ENCODE peak calls at places on chromosomes 7 and 10, in five cellular contexts. One of them, this sample, is unnamed.

GRCh38 chr10:17737021-17737965 is 14.7 kb upstream of the TMEM236 start:
- DNase-seq in CD8-positive, alpha-beta T cell: no peak
- DNase-seq in psoas muscle: peak; percentile 37
- DNase-seq in left ventricle myocardium inferior: peak; percentile 43
- DNase-seq in transverse colon: no peak
- DNase-seq in this sample: peak; percentile 65

GRCh38 chr10:92972066-92972870 is 88.3 kb upstream of the CYP26C1 start:
- DNase-seq in CD8-positive, alpha-beta T cell: no peak
- DNase-seq in psoas muscle: no peak
- DNase-seq in left ventricle myocardium inferior: no peak
- DNase-seq in transverse colon: peak; percentile 10
- DNase-seq in this sample: peak; percentile 86

GRCh38 chr7:8176370-8177081 is 85.4 kb downstream of the ICA1 start:
- DNase-seq in CD8-positive, alpha-beta T cell: peak; percentile 31
- DNase-seq in psoas muscle: no peak
- DNase-seq in left ventricle myocardium inferior: no peak
- DNase-seq in transverse colon: peak; percentile 39
- DNase-seq in this sample: no peak

GRCh38 chr10:50988792-50989191 is 85.5 kb upstream of the PRKG1 start:
- DNase-seq in CD8-positive, alpha-beta T cell: no peak
- DNase-seq in psoas muscle: no peak
- DNase-seq in left ventricle myocardium inferior: no peak
- DNase-seq in transverse colon: no peak
- DNase-seq in this sample: peak; percentile 48

GRCh38 chr10:116475866-116476265 is 48.2 kb downstream of the PNLIPRP3 start:
- DNase-seq in CD8-positive, alpha-beta T cell: no peak
- DNase-seq in psoas muscle: no peak
- DNase-seq in left ventricle myocardium inferior: no peak
- DNase-seq in transverse colon: no peak
- DNase-seq in this sample: no peak

GRCh38 chr10:125016123-125016522 is 74.2 kb downstream of the ZRANB1 start:
- DNase-seq in CD8-positive, alpha-beta T cell: no peak
- DNase-seq in psoas muscle: peak; percentile 75
- DNase-seq in left ventricle myocardium inferior: no peak
- DNase-seq in transverse colon: no peak
- DNase-seq in this sample: no peak

GRCh38 chr7:1402791-1403755 is 56.2 kb downstream of the MICALL2 start:
- DNase-seq in CD8-positive, alpha-beta T cell: no peak
- DNase-seq in psoas muscle: no peak
- DNase-seq in left ventricle myocardium inferior: no peak
- DNase-seq in transverse colon: no peak
- DNase-seq in this sample: no peak

GRCh38 chr7:108525327-108525984 is 479 bp downstream of the PNPLA8 start:
- DNase-seq in CD8-positive, alpha-beta T cell: no peak
- DNase-seq in psoas muscle: peak; percentile 84
- DNase-seq in left ventricle myocardium inferior: peak; percentile 86
- DNase-seq in transverse colon: no peak
- DNase-seq in this sample: peak; percentile 88

GRCh38 chr10:50325449-50326188 is 74.3 kb upstream of the ASAH2 start:
- DNase-seq in CD8-positive, alpha-beta T cell: no peak
- DNase-seq in psoas muscle: peak; percentile 68
- DNase-seq in left ventricle myocardium inferior: peak; percentile 43
- DNase-seq in transverse colon: peak; percentile 22
- DNase-seq in this sample: peak; percentile 91

GRCh38 chr7:103344453-103345149 is at the start of gene DNAJC2:
- DNase-seq in CD8-positive, alpha-beta T cell: peak; percentile 72
- DNase-seq in psoas muscle: peak; percentile 88
- DNase-seq in left ventricle myocardium inferior: peak; percentile 87
- DNase-seq in transverse colon: peak; percentile 90
- DNase-seq in this sample: peak; percentile 90

GRCh38 chr7:83271212-83272099 is 108.8 kb upstream of the PCLO start:
- DNase-seq in CD8-positive, alpha-beta T cell: no peak
- DNase-seq in psoas muscle: no peak
- DNase-seq in left ventricle myocardium inferior: no peak
- DNase-seq in transverse colon: no peak
- DNase-seq in this sample: peak; percentile 74
- TF ChIP-seq CTCF in CD8-positive, alpha-beta T cell: no peak
- TF ChIP-seq CTCF in psoas muscle: no peak
- TF ChIP-seq CTCF in left ventricle myocardium inferior: peak; percentile 50
- TF ChIP-seq CTCF in transverse colon: peak; percentile 36
- TF ChIP-seq CTCF in this sample: no peak

DNA sequence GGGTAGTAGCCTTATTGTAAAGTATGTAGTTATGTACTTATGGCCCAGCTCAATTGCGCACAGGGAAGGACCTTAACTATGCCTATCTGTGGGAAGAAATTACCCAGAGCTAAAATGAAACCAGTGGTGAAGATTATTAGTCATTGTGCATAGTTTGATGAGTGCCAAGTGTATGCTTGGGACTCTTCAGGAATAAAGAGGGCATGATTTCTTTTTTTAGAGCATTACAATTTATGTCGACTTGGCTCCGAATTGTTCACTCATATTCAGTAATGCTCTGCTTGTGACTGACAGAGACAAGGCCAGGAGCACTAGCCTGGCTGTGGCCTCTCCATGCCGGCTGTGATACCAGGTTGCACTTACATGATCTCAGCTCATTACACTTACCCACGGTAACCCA is 269.5 kb downstream of the TRIL start:
- DNase-seq in CD8-positive, alpha-beta T cell: no peak
- DNase-seq in psoas muscle: no peak
- DNase-seq in left ventricle myocardium inferior: no peak
- DNase-seq in transverse colon: no peak
- DNase-seq in this sample: peak; percentile 66
- H3K4me3 ChIP-seq in CD8-positive, alpha-beta T cell: no peak overlapping the region
- H3K4me3 ChIP-seq in psoas muscle: peak overlapping the region; percentile 67
- H3K4me3 ChIP-seq in left ventricle myocardium inferior: peak overlapping the region; percentile 68
- H3K4me3 ChIP-seq in transverse colon: no peak overlapping the region
- H3K4me3 ChIP-seq in this sample: peak overlapping the region; percentile 66

GRCh38 chr10:11909618-11910017 is 86.5 kb downstream of the PROSER2 start:
- DNase-seq in CD8-positive, alpha-beta T cell: no peak
- DNase-seq in psoas muscle: no peak
- DNase-seq in left ventricle myocardium inferior: no peak
- DNase-seq in transverse colon: no peak
- DNase-seq in this sample: no peak

GRCh38 chr10:11910102-11910501 is 86.9 kb downstream of the PROSER2 start:
- DNase-seq in CD8-positive, alpha-beta T cell: no peak
- DNase-seq in psoas muscle: no peak
- DNase-seq in left ventricle myocardium inferior: no peak
- DNase-seq in transverse colon: no peak
- DNase-seq in this sample: no peak

GRCh38 chr10:11908536-11908935 is 85.4 kb downstream of the PROSER2 start:
- DNase-seq in CD8-positive, alpha-beta T cell: no peak
- DNase-seq in psoas muscle: no peak
- DNase-seq in left ventricle myocardium inferior: no peak
- DNase-seq in transverse colon: no peak
- DNase-seq in this sample: no peak

GRCh38 chr10:11908991-11909390 is 85.8 kb downstream of the PROSER2 start:
- DNase-seq in CD8-positive, alpha-beta T cell: no peak
- DNase-seq in psoas muscle: no peak
- DNase-seq in left ventricle myocardium inferior: no peak
- DNase-seq in transverse colon: no peak
- DNase-seq in this sample: no peak

GRCh38 chr10:11913184-11913641 is 90.1 kb downstream of the PROSER2 start:
- DNase-seq in CD8-positive, alpha-beta T cell: no peak
- DNase-seq in psoas muscle: no peak
- DNase-seq in left ventricle myocardium inferior: no peak
- DNase-seq in transverse colon: no peak
- DNase-seq in this sample: peak; percentile 11
- TF ChIP-seq CTCF in CD8-positive, alpha-beta T cell: no peak
- TF ChIP-seq CTCF in psoas muscle: no peak
- TF ChIP-seq CTCF in left ventricle myocardium inferior: no peak
- TF ChIP-seq CTCF in transverse colon: no peak
- TF ChIP-seq CTCF in this sample: no peak

GRCh38 chr7:104943502-104944343 is 70.3 kb upstream of the KMT2E start:
- DNase-seq in CD8-positive, alpha-beta T cell: peak; percentile 40
- DNase-seq in psoas muscle: no peak
- DNase-seq in left ventricle myocardium inferior: peak; percentile 40
- DNase-seq in transverse colon: peak; percentile 92
- DNase-seq in this sample: no peak
- H3K4me3 ChIP-seq in CD8-positive, alpha-beta T cell: peak overlapping the region; percentile 18
- H3K4me3 ChIP-seq in psoas muscle: no peak overlapping the region
- H3K4me3 ChIP-seq in left ventricle myocardium inferior: no peak overlapping the region
- H3K4me3 ChIP-seq in transverse colon: peak overlapping the region; percentile 33
- H3K4me3 ChIP-seq in this sample: no peak overlapping the region

GRCh38 chr10:97445722-97446639 is at the start of the genes EXOSC1 and ZDHHC16:
- DNase-seq in CD8-positive, alpha-beta T cell: peak; percentile 73
- DNase-seq in psoas muscle: peak; percentile 90
- DNase-seq in left ventricle myocardium inferior: peak; percentile 90
- DNase-seq in transverse colon: peak; percentile 93
- DNase-seq in this sample: peak; percentile 92

GRCh38 chr10:97451605-97452004 is 5.6 kb downstream of the ZDHHC16 start:
- DNase-seq in CD8-positive, alpha-beta T cell: no peak
- DNase-seq in psoas muscle: no peak
- DNase-seq in left ventricle myocardium inferior: no peak
- DNase-seq in transverse colon: no peak
- DNase-seq in this sample: no peak

GRCh38 chr10:97454330-97455036 is 8.5 kb downstream of the ZDHHC16 start:
- DNase-seq in CD8-positive, alpha-beta T cell: no peak
- DNase-seq in psoas muscle: no peak
- DNase-seq in left ventricle myocardium inferior: no peak
- DNase-seq in transverse colon: no peak
- DNase-seq in this sample: peak; percentile 62

GRCh38 chr10:97452352-97452751 is 6.4 kb downstream of the ZDHHC16 start:
- DNase-seq in CD8-positive, alpha-beta T cell: no peak
- DNase-seq in psoas muscle: no peak
- DNase-seq in left ventricle myocardium inferior: no peak
- DNase-seq in transverse colon: no peak
- DNase-seq in this sample: no peak

DNA sequence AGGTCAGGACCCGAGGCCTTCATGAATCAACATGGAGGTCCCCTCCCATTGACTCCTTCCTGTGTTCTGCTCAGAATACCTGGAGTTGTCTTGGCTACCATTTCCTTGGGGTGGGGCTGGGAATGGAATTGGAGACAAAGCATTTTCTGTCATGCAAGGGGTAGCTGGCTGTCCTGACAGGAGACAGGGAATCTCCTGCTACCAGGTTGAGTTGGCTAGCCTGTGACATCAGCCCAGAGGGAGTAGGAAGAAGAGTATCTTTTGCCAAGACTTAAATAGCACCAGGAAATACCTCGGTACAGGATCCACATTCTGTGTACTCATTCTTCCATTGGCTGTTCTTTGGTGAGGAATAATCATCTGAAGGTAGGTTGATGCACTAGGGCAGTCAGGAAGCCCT is 4.9 kb downstream of the ZDHHC16 start:
- DNase-seq in CD8-positive, alpha-beta T cell: no peak
- DNase-seq in psoas muscle: no peak
- DNase-seq in left ventricle myocardium inferior: no peak
- DNase-seq in transverse colon: no peak
- DNase-seq in this sample: no peak
- TF ChIP-seq CTCF in CD8-positive, alpha-beta T cell: no peak
- TF ChIP-seq CTCF in psoas muscle: no peak
- TF ChIP-seq CTCF in left ventricle myocardium inferior: no peak
- TF ChIP-seq CTCF in transverse colon: no peak
- TF ChIP-seq CTCF in this sample: no peak

GRCh38 chr7:151459726-151460473 is 20.0 kb upstream of the CRYGN start:
- DNase-seq in CD8-positive, alpha-beta T cell: no peak
- DNase-seq in psoas muscle: peak; percentile 84
- DNase-seq in left ventricle myocardium inferior: peak; percentile 77
- DNase-seq in transverse colon: peak; percentile 87
- DNase-seq in this sample: peak; percentile 95
- H3K4me3 ChIP-seq in CD8-positive, alpha-beta T cell: no peak overlapping the region
- H3K4me3 ChIP-seq in psoas muscle: peak overlapping the region; percentile 42
- H3K4me3 ChIP-seq in left ventricle myocardium inferior: peak overlapping the region; percentile 51
- H3K4me3 ChIP-seq in transverse colon: peak overlapping the region; percentile 16
- H3K4me3 ChIP-seq in this sample: peak overlapping the region; percentile 36

GRCh38 chr10:607545-608196 is 81.8 kb downstream of the DIP2C start:
- DNase-seq in CD8-positive, alpha-beta T cell: no peak
- DNase-seq in psoas muscle: no peak
- DNase-seq in left ventricle myocardium inferior: no peak
- DNase-seq in transverse colon: no peak
- DNase-seq in this sample: no peak

GRCh38 chr10:606767-607544 is 82.5 kb downstream of the DIP2C start:
- DNase-seq in CD8-positive, alpha-beta T cell: no peak
- DNase-seq in psoas muscle: no peak
- DNase-seq in left ventricle myocardium inferior: no peak
- DNase-seq in transverse colon: no peak
- DNase-seq in this sample: no peak

GRCh38 chr10:603745-604144 is 85.7 kb downstream of the DIP2C start:
- DNase-seq in CD8-positive, alpha-beta T cell: no peak
- DNase-seq in psoas muscle: no peak
- DNase-seq in left ventricle myocardium inferior: no peak
- DNase-seq in transverse colon: no peak
- DNase-seq in this sample: no peak

GRCh38 chr10:604716-605631 is 84.5 kb downstream of the DIP2C start:
- DNase-seq in CD8-positive, alpha-beta T cell: no peak
- DNase-seq in psoas muscle: no peak
- DNase-seq in left ventricle myocardium inferior: no peak
- DNase-seq in transverse colon: no peak
- DNase-seq in this sample: no peak

GRCh38 chr10:605632-606325 is 83.7 kb downstream of the DIP2C start:
- DNase-seq in CD8-positive, alpha-beta T cell: no peak
- DNase-seq in psoas muscle: no peak
- DNase-seq in left ventricle myocardium inferior: no peak
- DNase-seq in transverse colon: no peak
- DNase-seq in this sample: no peak
- TF ChIP-seq CTCF in CD8-positive, alpha-beta T cell: no peak
- TF ChIP-seq CTCF in psoas muscle: no peak
- TF ChIP-seq CTCF in left ventricle myocardium inferior: no peak
- TF ChIP-seq CTCF in transverse colon: peak; percentile 51
- TF ChIP-seq CTCF in this sample: no peak

DNA sequence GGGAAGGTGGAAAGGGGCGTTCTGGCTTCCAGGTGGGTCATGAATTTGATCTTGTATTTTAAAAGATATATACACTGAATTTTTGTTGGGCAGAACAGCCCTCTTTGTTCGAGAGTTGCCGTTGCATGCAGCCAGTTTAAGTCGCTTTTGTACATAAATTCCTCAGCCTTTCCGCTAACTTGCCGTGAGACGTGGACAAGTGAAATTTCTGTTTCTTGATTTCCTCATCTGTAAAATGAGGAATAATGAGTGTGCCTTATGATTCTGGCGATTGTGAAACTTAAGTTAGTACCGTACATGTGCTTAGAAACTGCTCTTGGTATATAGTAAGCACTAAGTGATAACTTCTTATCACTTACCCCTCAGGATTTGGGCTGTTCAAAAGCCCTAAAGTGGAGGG is 1.3 kb downstream of the CCNJ start:
- DNase-seq in CD8-positive, alpha-beta T cell: no peak
- DNase-seq in psoas muscle: no peak
- DNase-seq in left ventricle myocardium inferior: no peak
- DNase-seq in transverse colon: no peak
- DNase-seq in this sample: peak; percentile 54
- H3K4me3 ChIP-seq in CD8-positive, alpha-beta T cell: peak overlapping the region; percentile 81
- H3K4me3 ChIP-seq in psoas muscle: peak overlapping the region; percentile 93
- H3K4me3 ChIP-seq in left ventricle myocardium inferior: peak overlapping the region; percentile 82
- H3K4me3 ChIP-seq in transverse colon: peak overlapping the region; percentile 86
- H3K4me3 ChIP-seq in this sample: peak overlapping the region; percentile 76

This sample was measured in foreskin fibroblast.